ENCODE peak calls at places on chromosomes 12 and 14, in six cellular contexts. E is RPMI8226, F is GM03348, H is immature natural killer cell, P is brain microvascular endothelial cell, B is type B pancreatic cell. J is an unnamed sample.
A peak's percentile ranks its signal among the peaks of the same experiment; 100 is the strongest.

GRCh38 chr14:83164016-83164415 is 1630.4 kb upstream of the SEL1L start:
- DNase-seq in E (no peak), F (peak; percentile 42), H (no peak), P (peak; percentile 57), B (no peak), J (no peak)

GRCh38 chr12:44835641-44836379 is 40.3 kb downstream of the NELL2 start:
- DNase-seq in E (no peak), F (peak; percentile 4), H (no peak), P (no peak), B (no peak), J (no peak)

GRCh38 chr12:34342048-34342447 is 319.8 kb downstream of the ALG10 start:
- DNase-seq in E (no peak), F (peak; percentile 30), H (no peak), P (no peak), B (no peak), J (no peak)

GRCh38 chr12:99111600-99111999 is 466.5 kb downstream of the APAF1 start:
- DNase-seq in E (no peak), F (no peak), H (no peak), P (no peak), B (no peak), J (no peak)

GRCh38 chr12:18139989-18140596 is 50.1 kb upstream of the RERGL start:
- DNase-seq in E (peak; percentile 13), F (peak; percentile 21), H (no peak), P (no peak), B (no peak), J (no peak)

GRCh38 chr12:62304560-62304959 is 44.4 kb downstream of the USP15 start:
- DNase-seq in E (no peak), F (no peak), H (no peak), P (no peak), B (no peak), J (no peak)

GRCh38 chr14:78127233-78127632 is 42.9 kb upstream of the NRXN3 start:
- DNase-seq in E (no peak), F (no peak), H (no peak), P (no peak), B (no peak), J (peak; percentile 22)

GRCh38 chr14:104359301-104359968 is 220.1 kb upstream of the C14orf180 start:
- DNase-seq in E (no peak), F (no peak), H (no peak), P (no peak), B (peak; percentile 52), J (no peak)

GRCh38 chr14:73612339-73613045 is at the start of gene ACOT6:
- DNase-seq in E (peak; percentile 23), F (peak; percentile 88), H (peak; percentile 72), P (peak; percentile 56), B (peak; percentile 83), J (no peak)

GRCh38 chr12:124998705-124999104 is 5.3 kb downstream of the BRI3BP start:
- DNase-seq in E (no peak), F (no peak), H (no peak), P (no peak), B (no peak), J (no peak)

GRCh38 chr12:18720690-18721089 is 17.1 kb downstream of the PLCZ1 start:
- DNase-seq in E (no peak), F (no peak), H (no peak), P (no peak), B (no peak), J (no peak)

GRCh38 chr14:52010173-52010693 is 20.9 kb downstream of the RTRAF start:
- DNase-seq in E (no peak), F (no peak), H (no peak), P (no peak), B (no peak), J (no peak)

GRCh38 chr12:128387811-128388422 is 120.9 kb downstream of the TMEM132C start:
- DNase-seq in E (peak; percentile 54), F (no peak), H (peak; percentile 37), P (no peak), B (no peak), J (no peak)

GRCh38 chr12:127928615-127929014 is 338.4 kb upstream of the TMEM132C start:
- DNase-seq in E (no peak), F (peak; percentile 33), H (no peak), P (peak; percentile 57), B (no peak), J (no peak)

GRCh38 chr14:88614218-88614907 is 51.5 kb downstream of the ZC3H14 start:
- DNase-seq in E (no peak), F (peak; percentile 65), H (no peak), P (peak; percentile 45), B (no peak), J (no peak)

GRCh38 chr12:90090929-90091651 is 382.5 kb upstream of the ATP2B1 start:
- DNase-seq in E (no peak), F (peak; percentile 70), H (no peak), P (peak; percentile 92), B (no peak), J (no peak)

GRCh38 chr12:9361879-9362326 is 153.7 kb upstream of the PZP start:
- DNase-seq in E (no peak), F (no peak), H (no peak), P (no peak), B (no peak), J (no peak)